ENCODE peak calls at places on chromosome 11, in six cellular contexts. M, E, L, N, Y and F are unnamed samples.

GRCh38 chr11:108906329-108906728 is 241.5 kb downstream of the DDX10 start:
- DNase-seq in M (no peak), E (no peak), L (no peak), N (no peak), Y (no peak), F (no peak)

GRCh38 chr11:119702261-119702591 is 26.8 kb downstream of the NECTIN1 start:
- DNase-seq in M (no peak), E (no peak), L (peak; percentile 7), N (no peak), Y (no peak), F (no peak)

GRCh38 chr11:61279934-61280656 is 15.0 kb downstream of the VWCE start:
- DNase-seq in M (no peak), E (no peak), L (no peak), N (no peak), Y (no peak), F (no peak)

GRCh38 chr11:83064011-83064410 is 7.7 kb downstream of the RAB30 start:
- DNase-seq in M (no peak), E (no peak), L (no peak), N (no peak), Y (no peak), F (no peak)

GRCh38 chr11:126475627-126475991 is 120.1 kb downstream of the ST3GAL4 start:
- DNase-seq in M (no peak), E (no peak), L (no peak), N (no peak), Y (no peak), F (no peak)

GRCh38 chr11:66619080-66619554 is 2.7 kb downstream of the RBM14 start:
- DNase-seq in M (no peak), E (peak; percentile 24), L (no peak), N (no peak), Y (no peak), F (no peak)

GRCh38 chr11:84408946-84409411 is 1122.8 kb upstream of the CCDC90B start:
- DNase-seq in M (no peak), E (no peak), L (no peak), N (no peak), Y (no peak), F (no peak)

GRCh38 chr11:33605703-33606102 is 94.9 kb downstream of the C11orf91 start:
- DNase-seq in M (no peak), E (no peak), L (no peak), N (no peak), Y (no peak), F (no peak)

GRCh38 chr11:100203789-100204188 is 483.3 kb upstream of the ARHGAP42 start:
- DNase-seq in M (no peak), E (no peak), L (no peak), N (no peak), Y (no peak), F (no peak)

GRCh38 chr11:69854719-69855118 is 35.5 kb upstream of the FGF3 start:
- DNase-seq in M (no peak), E (no peak), L (no peak), N (no peak), Y (no peak), F (no peak)

GRCh38 chr11:85821636-85822035 is 10.7 kb upstream of the SYTL2 start:
- DNase-seq in M (peak; percentile 45), E (no peak), L (no peak), N (no peak), Y (no peak), F (no peak)

GRCh38 chr11:115409691-115410220 is 94.5 kb downstream of the CADM1 start:
- DNase-seq in M (no peak), E (no peak), L (peak; percentile 51), N (no peak), Y (no peak), F (peak; percentile 24)

DNA sequence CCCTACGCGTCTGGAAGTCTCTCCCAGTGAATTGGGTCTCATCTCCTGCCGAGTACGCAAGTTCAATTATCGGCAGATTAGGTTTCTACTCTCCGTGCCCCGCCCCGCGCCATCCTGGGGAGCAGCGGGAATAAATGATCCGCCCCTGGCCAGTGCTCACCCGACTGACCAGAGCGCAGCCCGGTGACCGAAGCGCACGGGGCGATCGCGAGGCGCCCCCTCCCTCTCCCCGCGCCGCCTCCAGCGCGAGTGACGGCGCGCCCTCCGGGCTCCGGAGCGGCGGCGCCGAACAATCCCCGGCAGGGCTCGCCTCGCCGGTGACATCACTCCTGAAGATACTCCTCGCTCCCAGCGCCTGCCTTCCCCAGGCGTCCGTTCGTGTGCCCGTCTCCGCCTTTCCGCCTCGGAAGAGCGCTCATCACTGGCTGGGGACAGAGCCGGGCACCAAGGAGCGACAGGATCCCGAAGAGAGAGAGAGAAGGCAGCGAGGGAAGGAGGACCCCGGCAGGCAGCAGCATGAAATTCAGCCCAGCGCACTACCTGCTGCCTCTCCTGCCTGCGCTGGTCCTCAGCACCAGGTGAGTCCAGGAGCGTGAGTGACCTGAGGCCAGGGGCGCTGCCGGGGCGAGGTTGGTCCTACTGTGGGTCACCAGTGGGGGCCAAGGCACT is at the start of gene LUZP2:
- DNase-seq in M (no peak), E (no peak), L (no peak), N (no peak), Y (peak; percentile 16), F (no peak)
- H3K4me3 ChIP-seq in M (peak within 1 kb of the TSS; percentile 53), E (no peak within 1 kb of the TSS), L (peak within 1 kb of the TSS; percentile 74), N (peak within 1 kb of the TSS; percentile 44), Y (peak within 1 kb of the TSS; percentile 46), F (no peak within 1 kb of the TSS)

GRCh38 chr11:9529333-9529648 is 44.2 kb upstream of the WEE1 start:
- DNase-seq in M (peak; percentile 67), E (no peak), L (no peak), N (no peak), Y (peak; percentile 28), F (no peak)

GRCh38 chr11:9533053-9533452 is 40.4 kb upstream of the WEE1 start:
- DNase-seq in M (no peak), E (no peak), L (no peak), N (no peak), Y (no peak), F (no peak)

GRCh38 chr11:9530020-9530628 is 43.3 kb upstream of the WEE1 start:
- DNase-seq in M (no peak), E (no peak), L (no peak), N (no peak), Y (no peak), F (peak; percentile 81)

GRCh38 chr11:9528573-9529332 is 44.7 kb upstream of the WEE1 start:
- DNase-seq in M (no peak), E (no peak), L (no peak), N (no peak), Y (no peak), F (no peak)

DNA sequence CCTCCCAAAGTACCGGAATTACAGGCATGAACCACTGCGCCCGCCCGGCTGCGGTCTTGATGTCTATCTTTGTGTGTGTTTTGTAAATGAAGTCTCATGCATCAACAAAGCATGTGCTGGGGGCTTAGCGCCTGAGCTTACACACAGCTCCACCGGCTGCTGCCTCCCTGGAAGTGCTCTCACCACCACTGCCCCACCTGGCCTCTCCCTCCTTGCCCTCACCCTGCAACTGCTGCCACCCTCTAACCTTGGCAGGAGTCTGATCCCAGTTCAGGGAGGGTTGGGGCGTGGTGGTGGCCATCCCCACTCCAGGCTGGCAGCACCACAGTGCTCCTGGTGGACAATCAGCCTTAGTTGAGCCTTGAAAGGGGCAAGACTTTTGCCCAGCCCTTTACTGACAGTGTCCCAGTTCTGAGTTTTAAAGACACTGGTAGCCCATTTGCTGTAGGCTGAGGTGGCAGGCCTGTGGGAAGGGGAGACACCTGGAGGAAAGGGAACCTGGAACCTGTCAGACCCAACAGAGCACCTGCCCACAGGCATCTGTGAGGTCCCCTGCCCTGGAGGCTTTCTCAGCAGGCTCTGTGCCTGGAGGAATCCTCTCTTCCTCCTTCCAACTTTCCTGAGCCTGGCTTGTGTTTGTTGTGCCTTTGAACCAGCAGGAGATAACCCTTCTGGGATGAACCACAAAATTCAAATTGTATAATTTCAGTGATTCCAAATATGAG is 42.4 kb upstream of the WEE1 start:
- DNase-seq in M (peak; percentile 63), E (no peak), L (no peak), N (no peak), Y (no peak), F (no peak)
- TF ChIP-seq CTCF in M (no peak), E (no peak), L (no peak), N (no peak), Y (no peak), F (no peak)

GRCh38 chr11:36381005-36381350 is 84.9 kb downstream of the PRR5L start:
- DNase-seq in M (no peak), E (no peak), L (no peak), N (no peak), Y (no peak), F (no peak)

GRCh38 chr11:36377759-36378553 is 81.9 kb downstream of the PRR5L start:
- DNase-seq in M (no peak), E (no peak), L (no peak), N (no peak), Y (no peak), F (no peak)

GRCh38 chr11:36380296-36381004 is 84.4 kb downstream of the PRR5L start:
- DNase-seq in M (no peak), E (no peak), L (no peak), N (no peak), Y (no peak), F (no peak)

GRCh38 chr11:36376888-36377758 is 81.0 kb downstream of the PRR5L start:
- DNase-seq in M (peak; percentile 78), E (peak; percentile 29), L (no peak), N (no peak), Y (peak; percentile 65), F (peak; percentile 38)

GRCh38 chr11:36379653-36380052 is 83.6 kb downstream of the PRR5L start:
- DNase-seq in M (no peak), E (no peak), L (no peak), N (no peak), Y (no peak), F (no peak)
- H3K4me3 ChIP-seq in M (peak overlapping the region; percentile 74), E (peak overlapping the region; percentile 7), L (no peak overlapping the region), N (no peak overlapping the region), Y (no peak overlapping the region), F (no peak overlapping the region)

GRCh38 chr11:975824-976223 is 50.2 kb downstream of the AP2A2 start:
- DNase-seq in M (no peak), E (no peak), L (peak; percentile 4), N (no peak), Y (no peak), F (peak; percentile 48)

GRCh38 chr11:978781-979180 is 53.1 kb downstream of the AP2A2 start:
- DNase-seq in M (no peak), E (no peak), L (no peak), N (no peak), Y (no peak), F (no peak)

GRCh38 chr11:980438-981365 is 55.0 kb downstream of the AP2A2 start:
- DNase-seq in M (no peak), E (no peak), L (no peak), N (no peak), Y (no peak), F (peak; percentile 42)

GRCh38 chr11:976431-977160 is 50.9 kb downstream of the AP2A2 start:
- DNase-seq in M (no peak), E (no peak), L (no peak), N (no peak), Y (no peak), F (no peak)

DNA sequence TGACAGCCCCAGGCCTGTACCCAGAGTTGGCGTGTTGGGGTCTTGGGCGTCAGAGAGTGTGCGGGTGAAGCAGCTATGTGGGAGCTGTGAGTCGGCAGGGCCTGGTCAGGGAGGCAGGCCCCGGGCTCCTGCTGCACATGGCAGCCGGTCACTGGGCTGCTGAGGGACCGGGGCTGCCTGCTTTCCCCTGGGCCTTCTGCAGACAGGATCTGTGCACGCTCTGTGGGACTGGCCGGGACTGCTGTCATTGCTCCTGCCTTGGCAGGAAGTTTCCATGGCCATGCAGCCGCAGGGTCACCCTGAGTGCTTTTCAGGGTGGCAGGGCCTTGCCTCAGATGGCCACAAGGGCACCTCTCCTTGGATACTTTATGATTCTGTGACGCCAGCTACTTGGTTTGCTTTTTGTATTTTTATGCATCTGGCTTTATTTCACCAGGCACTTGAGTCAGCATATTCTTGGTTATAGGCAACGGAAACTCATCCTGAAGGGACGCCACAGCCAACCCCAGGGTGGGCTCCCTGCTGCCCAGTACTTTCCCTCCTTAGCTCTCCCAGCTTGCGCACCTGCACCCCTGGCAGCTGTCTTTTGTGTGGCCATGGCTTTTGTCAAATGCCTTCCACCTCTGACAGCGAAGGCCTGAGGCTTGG is 52.5 kb downstream of the AP2A2 start:
- DNase-seq in M (no peak), E (no peak), L (no peak), N (no peak), Y (no peak), F (no peak)
- TF ChIP-seq CTCF in M (no peak), E (no peak), L (no peak), N (no peak), Y (no peak), F (no peak)